ENCODE peak calls at places on chromosomes 5 and 9, in six cellular contexts. S is dorsolateral prefrontal cortex; L is neural progenitor cell; Q is IMR-90; H is ovary; C is CD8-positive, alpha-beta memory T cell. P is an unnamed sample. For H3K27me3, the result is how much of the 10 kb centered on the place peaks cover.

GRCh38 chr5:32679218-32679617 is 31.9 kb upstream of the NPR3 start:
- DNase-seq in C (no peak), L (no peak), H (no peak), S (no peak), Q (peak), P (no peak)

GRCh38 chr5:108421713-108422112 is 39.8 kb upstream of the FBXL17 start:
- DNase-seq in C (no peak), H (no peak), L (no peak), Q (peak), S (no peak), P (no peak)

GRCh38 chr9:72041775-72042194 is 18.6 kb downstream of the C9orf57 start:
- DNase-seq in L (no peak), Q (peak), S (no peak), H (peak), C (no peak), P (peak)

GRCh38 chr5:90473321-90474234 is 993 bp downstream of the MBLAC2 start:
- DNase-seq in Q (peak), C (peak), H (no peak), S (no peak), L (peak), P (no peak)

GRCh38 chr9:130292104-130292503 is 26.5 kb downstream of the HMCN2 start:
- DNase-seq in H (no peak), L (no peak), S (no peak), C (no peak), Q (no peak), P (no peak)

GRCh38 chr5:169251685-169252084 is 49.3 kb downstream of the SLIT3 start:
- DNase-seq in S (no peak), C (no peak), Q (no peak), L (no peak), H (no peak), P (no peak)

GRCh38 chr5:103849934-103850333 is 287.3 kb upstream of the NUDT12 start:
- DNase-seq in L (no peak), C (no peak), Q (peak), S (no peak), H (no peak), P (peak)

GRCh38 chr9:127112683-127113539 is 9.5 kb downstream of the ANGPTL2 start:
- DNase-seq in C (no peak), S (no peak), Q (no peak), L (no peak), H (no peak), P (no peak)

GRCh38 chr9:3040761-3041160 is 196.9 kb upstream of the PUM3 start:
- DNase-seq in L (no peak), Q (no peak), C (no peak), H (no peak), S (no peak), P (no peak)

GRCh38 chr5:65081071-65081470 is 312.3 kb downstream of the CWC27 start:
- DNase-seq in H (no peak), C (no peak), S (no peak), Q (no peak), L (no peak), P (no peak)

GRCh38 chr9:19782005-19782404 is 6.8 kb downstream of the SLC24A2 start:
- DNase-seq in S (no peak), C (no peak), H (no peak), Q (no peak), L (peak), P (no peak)

GRCh38 chr5:41869150-41869738 is 981 bp downstream of the OXCT1 start:
- DNase-seq in H (peak), L (peak), Q (peak), C (peak), S (no peak), P (no peak)

GRCh38 chr5:126914813-126915436 is 115.4 kb downstream of the MARCHF3 start:
- DNase-seq in C (no peak), S (no peak), Q (no peak), L (no peak), H (no peak), P (no peak)

GRCh38 chr5:96256795-96257470 is 176.1 kb downstream of the PCSK1 start:
- DNase-seq in C (no peak), S (peak), L (peak), Q (peak), H (no peak), P (no peak)

GRCh38 chr9:122265265-122265900 is 701 bp downstream of the MRRF start:
- DNase-seq in S (no peak), Q (peak), L (no peak), C (no peak), H (no peak), P (peak)

GRCh38 chr9:33161589-33162132 is 5.5 kb downstream of the B4GALT1 start:
- DNase-seq in L (no peak), C (no peak), Q (no peak), H (no peak), S (no peak), P (no peak)

GRCh38 chr5:144028058-144028457 is 142.4 kb downstream of the YIPF5 start:
- DNase-seq in Q (peak), H (no peak), C (no peak), L (no peak), S (no peak), P (no peak)

GRCh38 chr5:149135536-149136201 is 5.6 kb upstream of the ABLIM3 start:
- DNase-seq in C (no peak), Q (peak), L (no peak), H (no peak), S (no peak), P (no peak)

GRCh38 chr9:107732781-107733529 is 243.4 kb upstream of the KLF4 start:
- DNase-seq in L (no peak), H (peak), C (no peak), Q (peak), S (no peak), P (peak)

GRCh38 chr5:89097103-89097502 is 214.1 kb upstream of the MEF2C start:
- DNase-seq in H (no peak), Q (no peak), L (no peak), C (no peak), S (no peak), P (no peak)

GRCh38 chr5:179130101-179130681 is 70.0 kb downstream of the ZNF354C start:
- DNase-seq in L (no peak), Q (no peak), C (no peak), S (no peak), H (peak), P (no peak)

GRCh38 chr5:123444016-123444415 is 20.8 kb upstream of the CEP120 start:
- DNase-seq in S (no peak), L (no peak), H (no peak), Q (peak), C (no peak), P (no peak)

GRCh38 chr9:33225319-33226152 is 14.4 kb upstream of the SPINK4 start:
- DNase-seq in H (no peak), L (peak), Q (peak), S (no peak), C (peak), P (peak)

GRCh38 chr5:1124181-1125029 is 12.5 kb upstream of the SLC12A7 start:
- DNase-seq in H (no peak), C (no peak), L (no peak), S (no peak), Q (no peak), P (no peak)

GRCh38 chr5:159010611-159011497 is 88.9 kb downstream of the EBF1 start:
- DNase-seq in C (no peak), S (no peak), L (no peak), Q (no peak), H (no peak), P (no peak)

GRCh38 chr9:13992136-13992798 is 321.7 kb downstream of the NFIB start:
- DNase-seq in L (no peak), Q (no peak), C (no peak), S (no peak), H (no peak), P (no peak)

GRCh38 chr9:92727716-92728700 is 36.6 kb downstream of the BICD2 start:
- DNase-seq in Q (no peak), L (no peak), H (no peak), C (no peak), S (no peak), P (no peak)

GRCh38 chr9:104108315-104108714 is 14.2 kb downstream of the SMC2 start:
- DNase-seq in H (no peak), L (no peak), Q (no peak), S (no peak), C (no peak), P (no peak)

GRCh38 chr5:33299621-33300208 is 141.1 kb upstream of the TARS1 start:
- DNase-seq in Q (peak), H (no peak), L (peak), S (no peak), C (no peak), P (peak)

GRCh38 chr5:141747152-141747640 is 65.2 kb upstream of the ARAP3 start:
- DNase-seq in C (no peak), Q (peak), S (peak), H (peak), L (peak), P (peak)

GRCh38 chr9:129467004-129467588 is 153.8 kb downstream of the C9orf50 start:
- DNase-seq in H (no peak), S (no peak), Q (no peak), C (no peak), L (no peak), P (no peak)

GRCh38 chr9:4985376-4986266 is 549 bp downstream of the JAK2 start:
- DNase-seq in C (peak), L (peak), S (no peak), Q (peak), H (peak), P (no peak)

GRCh38 chr9:9949368-9949767 is 663.4 kb downstream of the PTPRD start:
- DNase-seq in S (no peak), C (no peak), H (no peak), L (no peak), Q (no peak), P (peak)

GRCh38 chr9:70668751-70669150 is 254.3 kb upstream of the KLF9 start:
- DNase-seq in L (no peak), C (no peak), Q (no peak), H (no peak), S (no peak), P (no peak)

GRCh38 chr5:104084896-104085295 is 522.3 kb upstream of the NUDT12 start:
- DNase-seq in S (no peak), L (no peak), Q (no peak), C (no peak), H (no peak), P (no peak)

GRCh38 chr9:114611516-114612271 is 603 bp downstream of the TMEM268 start:
- DNase-seq in S (peak), Q (peak), H (peak), L (no peak), C (peak), P (no peak)

GRCh38 chr5:2093859-2094615 is 211.3 kb upstream of the IRX4 start:
- DNase-seq in Q (no peak), L (no peak), C (no peak), H (peak), S (no peak), P (peak)

GRCh38 chr9:113669523-113670115 is 206.1 kb downstream of the RGS3 start:
- DNase-seq in L (no peak), Q (peak), H (no peak), C (no peak), S (no peak), P (peak)

GRCh38 chr5:6350277-6351090 is 27.9 kb downstream of the MED10 start:
- DNase-seq in Q (no peak), H (no peak), L (peak), C (no peak), S (no peak), P (no peak)

DNA sequence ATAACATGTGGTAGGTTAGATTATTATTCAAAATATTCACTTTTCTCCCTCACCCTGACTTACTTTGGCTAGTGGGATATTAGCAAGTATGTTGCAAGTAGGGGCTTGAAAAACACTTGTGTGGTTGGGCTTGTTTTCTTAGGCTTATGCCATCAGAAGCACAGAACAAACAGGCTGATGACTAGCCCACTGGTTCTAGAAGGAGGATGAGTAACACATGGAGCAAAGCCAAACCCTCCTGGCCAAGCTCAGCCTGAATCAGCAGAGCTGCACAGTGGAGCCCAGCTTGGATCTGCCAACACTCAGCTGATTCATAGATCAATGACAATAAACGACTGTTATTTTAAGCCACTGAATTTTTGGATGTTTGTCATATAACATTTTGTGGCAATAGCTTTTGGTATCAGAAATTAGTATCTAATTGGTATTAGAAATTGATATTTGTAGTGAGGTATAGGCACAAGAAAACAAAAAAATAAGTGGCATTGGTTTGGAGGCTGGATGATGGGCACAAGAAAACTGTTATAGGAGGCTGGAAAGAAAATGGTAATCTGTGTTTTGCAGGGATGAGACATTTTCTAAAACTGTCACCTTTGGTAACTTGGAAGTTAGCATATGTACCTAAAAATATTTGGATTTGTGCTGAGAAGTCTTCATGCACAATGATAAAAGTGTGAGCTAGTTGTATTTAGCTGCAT is 46.1 kb upstream of the ZBED3 start:
- DNase-seq in H (peak), L (no peak), Q (peak), S (peak), C (no peak), P (peak)
- H3K27me3 ChIP-seq in H (under half), L (under half), Q (under half), S (under half), C (under half), P (under half)

GRCh38 chr5:3143382-3143781 is 391.9 kb upstream of the IRX2 start:
- DNase-seq in Q (no peak), L (no peak), H (no peak), S (no peak), C (no peak), P (no peak)

GRCh38 chr5:3142261-3143027 is 391.0 kb upstream of the IRX2 start:
- DNase-seq in H (no peak), S (no peak), C (no peak), Q (no peak), L (no peak), P (no peak)

GRCh38 chr5:3140117-3140516 is 388.6 kb upstream of the IRX2 start:
- DNase-seq in C (no peak), L (no peak), H (no peak), Q (no peak), S (no peak), P (no peak)

DNA sequence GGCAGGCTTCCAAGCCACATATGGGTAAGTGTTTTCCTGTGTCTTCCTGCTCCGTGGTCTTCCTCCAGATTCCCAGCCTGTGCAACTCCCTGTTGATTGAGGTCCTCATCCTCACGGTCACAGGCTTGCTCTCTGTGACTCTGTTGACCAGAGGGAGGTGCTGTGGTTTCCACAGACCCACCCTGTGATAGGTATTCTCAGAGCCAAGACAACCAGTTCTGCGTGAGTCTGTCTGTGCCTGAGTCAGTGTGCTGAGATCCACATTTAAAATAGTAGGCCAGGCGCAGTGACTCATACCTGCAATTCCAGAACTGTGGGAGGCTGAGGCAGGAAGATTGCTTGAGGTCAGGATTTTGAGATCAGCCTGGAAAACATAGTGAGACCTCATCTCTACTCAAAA is 388.1 kb upstream of the IRX2 start:
- DNase-seq in C (no peak), Q (no peak), S (no peak), L (no peak), H (no peak), P (no peak)
- H3K27me3 ChIP-seq in C (under half), Q (under half), S (under half), L (under half), H (under half), P (under half)

GRCh38 chr5:157187046-157187754 is 6.6 kb downstream of the ITK start:
- DNase-seq in Q (no peak), C (no peak), S (no peak), H (no peak), L (peak), P (no peak)
- H3K27me3 ChIP-seq in Q (under half), C (under half), S (under half), H (under half), L (half or more), P (under half)

GRCh38 chr9:69120380-69121154 is 53.5 kb upstream of the TJP2 start:
- DNase-seq in C (no peak), S (no peak), L (peak), Q (no peak), H (peak), P (no peak)
- H3K27me3 ChIP-seq in C (under half), S (under half), L (under half), Q (under half), H (under half), P (under half)

GRCh38 chr9:36986548-36987408 is 47.3 kb downstream of the PAX5 start:
- DNase-seq in L (peak), H (no peak), C (no peak), Q (no peak), S (no peak), P (no peak)

GRCh38 chr9:36985769-36986547 is 48.1 kb downstream of the PAX5 start:
- DNase-seq in L (peak), S (no peak), Q (no peak), C (no peak), H (no peak), P (no peak)

GRCh38 chr9:36987891-36988290 is 46.2 kb downstream of the PAX5 start:
- DNase-seq in L (peak), H (no peak), C (no peak), Q (peak), S (no peak), P (no peak)

GRCh38 chr9:36988848-36989247 is 45.2 kb downstream of the PAX5 start:
- DNase-seq in Q (no peak), H (no peak), S (no peak), L (no peak), C (no peak), P (no peak)

DNA sequence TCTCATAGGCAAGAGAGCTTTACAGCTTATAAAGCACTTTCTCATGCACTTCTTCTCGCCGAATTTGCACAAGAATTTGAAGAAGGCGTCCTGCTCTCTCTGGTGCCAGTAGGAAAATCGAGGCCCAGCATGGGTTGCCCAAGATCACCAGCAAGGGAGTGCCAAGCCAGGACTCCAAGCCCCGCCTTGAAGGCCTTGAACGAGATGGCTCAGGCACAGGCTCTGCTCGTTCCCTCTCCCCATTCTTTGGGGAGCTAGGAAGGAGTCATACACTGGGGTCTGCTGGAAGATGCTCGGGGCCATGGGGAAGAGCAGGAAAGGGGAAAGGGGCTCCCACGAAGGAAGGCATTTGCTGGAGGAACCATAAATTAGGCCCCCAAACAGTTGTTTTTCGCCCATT is 46.7 kb downstream of the PAX5 start:
- DNase-seq in H (no peak), Q (no peak), C (no peak), S (no peak), L (no peak), P (no peak)
- H3K27me3 ChIP-seq in H (under half), Q (half or more), C (under half), S (half or more), L (half or more), P (half or more)

GRCh38 chr5:5039918-5040317 is 100.2 kb upstream of the ADAMTS16 start:
- DNase-seq in H (no peak), C (no peak), Q (no peak), S (no peak), L (no peak), P (no peak)

GRCh38 chr5:5040712-5041111 is 99.4 kb upstream of the ADAMTS16 start:
- DNase-seq in Q (no peak), C (no peak), L (no peak), S (no peak), H (no peak), P (no peak)

GRCh38 chr5:5044240-5044840 is 95.8 kb upstream of the ADAMTS16 start:
- DNase-seq in C (no peak), L (no peak), S (no peak), H (no peak), Q (no peak), P (no peak)

GRCh38 chr5:5043346-5043745 is 96.8 kb upstream of the ADAMTS16 start:
- DNase-seq in H (no peak), S (no peak), Q (no peak), L (no peak), C (no peak), P (no peak)

DNA sequence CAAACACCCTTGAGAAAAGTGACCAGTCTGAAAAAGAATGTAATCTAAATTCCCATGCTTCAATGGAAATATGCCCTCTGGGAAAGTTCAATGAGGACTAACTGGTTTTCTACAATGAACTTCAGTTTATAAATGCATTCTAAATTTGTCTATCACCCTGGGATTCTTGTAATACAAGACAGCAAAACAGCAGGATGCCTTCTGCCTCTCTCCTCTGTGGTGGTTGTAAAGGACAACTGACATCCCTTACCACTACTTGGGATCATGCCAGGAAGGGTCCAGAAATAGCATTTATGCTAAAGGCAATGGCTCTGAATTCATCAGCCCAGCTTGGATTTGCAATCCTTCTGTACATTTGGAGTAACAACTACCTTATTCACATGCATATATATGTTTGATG is 97.3 kb upstream of the ADAMTS16 start:
- DNase-seq in Q (no peak), L (no peak), H (no peak), S (no peak), C (no peak), P (no peak)
- H3K27me3 ChIP-seq in Q (under half), L (under half), H (under half), S (under half), C (under half), P (under half)

GRCh38 chr5:171639966-171640365 is 145.7 kb upstream of the SMIM23 start:
- DNase-seq in Q (peak), S (no peak), C (no peak), H (no peak), L (no peak), P (no peak)
- H3K27me3 ChIP-seq in Q (under half), S (under half), C (under half), H (under half), L (under half), P (under half)

DNA sequence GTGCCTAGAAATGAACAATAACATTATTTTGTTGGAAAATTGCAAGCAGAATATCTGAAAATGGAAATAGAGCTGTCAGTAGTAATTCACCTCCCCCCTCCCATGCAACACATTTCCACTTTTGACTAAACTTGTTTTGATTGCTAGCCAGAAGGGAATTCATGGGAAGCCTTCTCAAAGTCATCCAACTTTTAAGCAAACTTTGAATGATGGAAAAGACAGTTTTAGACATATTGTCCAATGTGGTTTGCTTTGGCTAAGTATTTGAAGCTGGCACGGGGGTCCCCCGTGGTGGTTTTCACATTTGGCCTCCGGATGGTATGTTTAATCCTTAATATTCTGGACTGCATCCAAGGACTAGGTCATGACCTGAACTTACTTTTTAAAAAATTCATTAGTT is 7.5 kb downstream of the NR2F1 start:
- DNase-seq in H (no peak), L (no peak), Q (no peak), C (no peak), S (no peak), P (no peak)
- H3K27me3 ChIP-seq in H (under half), L (half or more), Q (under half), C (half or more), S (under half), P (under half)

P was measured in kidney epithelial cell.